ENCODE peak calls at places on chromosomes 11 and 22, in ten cellular contexts. I is breast epithelium, C is foreskin fibroblast, U is GM23338, S is thoracic aorta, L is AG04450, B is astrocyte, M is neural progenitor cell, W is astrocyte of the cerebellum, F is mucosa of descending colon. N is an unnamed sample.

GRCh38 chr11:1852885-1853284 is at the start of gene LSP1:
- DNase-seq in I (no peak), C (no peak), U (no peak), S (no peak), L (no peak), B (no peak), M (no peak), W (no peak), F (peak), N (no peak)

GRCh38 chr11:36928621-36929020 is 330.6 kb upstream of the RAG2 start:
- DNase-seq in I (no peak), C (no peak), U (no peak), S (no peak), L (no peak), B (no peak), M (no peak), W (no peak), F (no peak), N (no peak)

GRCh38 chr22:49532831-49533802 is 294.6 kb downstream of the BRD1 start:
- DNase-seq in I (no peak), C (no peak), U (no peak), S (no peak), L (no peak), B (no peak), M (no peak), W (no peak), F (no peak), N (no peak)

GRCh38 chr11:2202900-2203439 is 31.4 kb upstream of the TH start:
- DNase-seq in I (peak), C (no peak), U (no peak), S (no peak), L (no peak), B (no peak), M (no peak), W (no peak), F (peak), N (no peak)

GRCh38 chr11:134610116-134610910 is 198.3 kb upstream of the B3GAT1 start:
- DNase-seq in I (no peak), C (no peak), U (no peak), S (no peak), L (no peak), B (no peak), M (no peak), W (no peak), F (no peak), N (no peak)

GRCh38 chr11:16771350-16772140 is 33.1 kb downstream of the C11orf58 start:
- DNase-seq in I (no peak), C (no peak), U (no peak), S (no peak), L (no peak), B (no peak), M (no peak), W (no peak), F (no peak), N (no peak)

GRCh38 chr11:22787055-22787454 is 42.5 kb downstream of the SVIP start:
- DNase-seq in I (no peak), C (no peak), U (no peak), S (no peak), L (no peak), B (no peak), M (no peak), W (no peak), F (no peak), N (no peak)

GRCh38 chr11:95230054-95231034 is 658 bp downstream of the SESN3 start:
- DNase-seq in I (peak), C (peak), U (peak), S (no peak), L (no peak), B (no peak), M (peak), W (no peak), F (peak), N (peak)

GRCh38 chr22:21807545-21807944 is 59.9 kb downstream of the MAPK1 start:
- DNase-seq in I (no peak), C (no peak), U (no peak), S (no peak), L (no peak), B (no peak), M (no peak), W (no peak), F (no peak), N (no peak)

GRCh38 chr11:9569588-9570164 is 3.8 kb upstream of the WEE1 start:
- DNase-seq in I (no peak), C (no peak), U (peak), S (no peak), L (no peak), B (no peak), M (no peak), W (no peak), F (no peak), N (no peak)

GRCh38 chr22:19430890-19431541 is 517 bp downstream of the HIRA start:
- DNase-seq in I (no peak), C (peak), U (peak), S (no peak), L (no peak), B (no peak), M (peak), W (no peak), F (peak), N (no peak)

GRCh38 chr11:46603704-46604308 is 10.0 kb upstream of the AMBRA1 start:
- DNase-seq in I (no peak), C (no peak), U (no peak), S (no peak), L (no peak), B (no peak), M (no peak), W (no peak), F (no peak), N (no peak)

GRCh38 chr11:46039990-46040389 is 81.3 kb downstream of the PHF21A start:
- DNase-seq in I (no peak), C (peak), U (no peak), S (no peak), L (no peak), B (peak), M (no peak), W (peak), F (no peak), N (no peak)

GRCh38 chr22:38038890-38039812 is 18.1 kb upstream of the PICK1 start:
- DNase-seq in I (no peak), C (no peak), U (no peak), S (no peak), L (no peak), B (no peak), M (no peak), W (no peak), F (no peak), N (no peak)
- H3K4me3 ChIP-seq in I (peak), C (no peak), U (no peak), S (peak), L (no peak), B (no peak), M (no peak), W (no peak), F (no peak), N (peak)

DNA sequence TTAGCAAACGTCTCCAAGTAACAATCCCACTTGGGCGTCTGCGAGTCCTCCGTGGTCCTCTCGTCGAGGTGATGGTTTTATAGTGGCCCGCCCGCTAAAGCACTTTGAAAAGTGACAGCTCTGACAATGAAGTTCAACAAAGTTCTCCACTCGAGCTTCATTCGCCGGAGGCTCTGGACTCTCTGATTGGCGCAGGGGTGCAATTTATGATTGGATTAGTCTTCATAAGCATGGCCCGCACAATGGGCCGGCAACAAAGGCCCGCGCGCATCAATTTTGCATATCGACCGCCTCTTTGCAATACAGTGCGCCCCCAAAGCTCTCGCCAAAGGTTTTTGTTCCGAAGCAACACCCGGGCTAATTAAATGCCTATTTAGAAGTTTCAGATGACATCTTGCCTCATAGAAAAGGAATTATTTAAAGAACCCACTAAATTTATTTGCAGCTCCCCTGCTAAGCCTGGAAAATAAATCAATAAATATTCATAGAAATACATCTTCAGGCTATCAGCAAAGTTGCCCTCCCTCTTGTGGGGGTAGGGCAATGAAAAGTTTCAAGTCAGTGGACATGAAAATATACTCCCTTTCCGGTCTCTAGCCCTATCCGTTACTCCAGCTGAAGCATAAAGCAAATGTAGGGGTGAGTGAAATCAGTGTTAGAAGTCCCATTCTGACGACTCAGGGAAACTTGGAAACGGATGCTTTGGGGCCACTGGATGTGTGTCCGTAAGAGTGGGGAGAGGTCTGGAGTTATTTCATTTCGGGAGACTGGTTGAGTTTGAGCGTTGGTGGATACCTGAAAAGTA is at the start of gene DBX1:
- DNase-seq in I (no peak), C (no peak), U (peak), S (no peak), L (no peak), B (no peak), M (peak), W (no peak), F (no peak), N (no peak)
- H3K4me3 ChIP-seq in I (no peak), C (no peak), U (peak), S (no peak), L (no peak), B (no peak), M (peak), W (no peak), F (no peak), N (no peak)

GRCh38 chr11:121497176-121497995 is 44.6 kb upstream of the SORL1-AS1 start:
- DNase-seq in I (no peak), C (no peak), U (peak), S (no peak), L (no peak), B (no peak), M (peak), W (no peak), F (no peak), N (no peak)
- H3K4me3 ChIP-seq in I (no peak), C (no peak), U (no peak), S (no peak), L (no peak), B (no peak), M (peak), W (no peak), F (no peak), N (no peak)

DNA sequence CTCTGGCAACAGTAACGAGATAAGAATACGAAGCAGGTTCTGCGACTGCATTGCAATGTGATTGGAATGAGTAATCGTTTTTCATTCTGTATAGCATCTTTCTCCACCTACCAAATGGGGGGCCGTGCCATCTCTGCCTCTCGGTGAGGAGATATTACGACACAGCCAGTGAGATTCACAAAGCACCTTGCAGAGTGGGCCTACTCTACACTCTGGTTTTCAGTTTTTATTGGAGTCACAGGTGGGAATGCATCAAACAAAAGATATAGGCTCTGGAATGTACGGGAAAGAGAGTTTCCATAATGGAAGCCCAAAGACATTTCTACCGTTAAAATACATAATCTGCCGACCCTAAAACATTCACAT is 475 bp upstream of the RTN3 start:
- DNase-seq in I (no peak), C (no peak), U (peak), S (no peak), L (no peak), B (no peak), M (no peak), W (no peak), F (no peak), N (no peak)
- H3K4me3 ChIP-seq in I (peak), C (peak), U (peak), S (peak), L (peak), B (peak), M (peak), W (peak), F (no peak), N (peak)

GRCh38 chr11:47765086-47765485 is 2.1 kb downstream of the FNBP4 start:
- DNase-seq in I (no peak), C (no peak), U (no peak), S (no peak), L (no peak), B (peak), M (no peak), W (no peak), F (no peak), N (no peak)
- H3K4me3 ChIP-seq in I (peak), C (peak), U (peak), S (peak), L (peak), B (peak), M (peak), W (peak), F (no peak), N (no peak)

GRCh38 chr11:123211981-123212380 is 16.9 kb upstream of the CLMP start:
- DNase-seq in I (no peak), C (no peak), U (peak), S (no peak), L (no peak), B (no peak), M (no peak), W (no peak), F (no peak), N (no peak)
- H3K4me3 ChIP-seq in I (no peak), C (no peak), U (no peak), S (no peak), L (no peak), B (no peak), M (no peak), W (no peak), F (no peak), N (no peak)

DNA sequence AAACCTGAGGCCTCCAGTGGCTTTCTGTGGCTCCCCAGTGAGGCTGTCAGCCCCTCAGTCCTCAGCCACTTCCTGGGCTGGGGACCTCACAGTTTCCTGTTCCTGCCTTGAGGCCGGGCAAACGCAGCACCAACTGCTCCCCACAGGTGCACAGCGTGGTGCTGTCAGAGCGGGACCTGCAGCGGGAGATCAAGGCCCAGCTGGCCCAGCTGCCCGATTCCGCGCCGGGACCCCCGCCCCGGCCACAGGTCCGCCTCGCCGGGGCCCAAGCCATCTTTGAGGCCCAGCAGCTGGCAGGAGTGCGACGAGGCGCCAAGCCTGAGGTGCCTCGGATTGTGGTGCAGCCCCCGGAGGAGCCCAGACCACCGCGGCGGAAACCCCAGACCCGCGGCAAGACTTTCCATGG is 5.4 kb downstream of the TBC1D10C start:
- DNase-seq in I (no peak), C (no peak), U (no peak), S (no peak), L (no peak), B (no peak), M (no peak), W (no peak), F (peak), N (no peak)
- H3K4me3 ChIP-seq in I (no peak), C (no peak), U (no peak), S (no peak), L (no peak), B (no peak), M (no peak), W (no peak), F (no peak), N (no peak)

DNA sequence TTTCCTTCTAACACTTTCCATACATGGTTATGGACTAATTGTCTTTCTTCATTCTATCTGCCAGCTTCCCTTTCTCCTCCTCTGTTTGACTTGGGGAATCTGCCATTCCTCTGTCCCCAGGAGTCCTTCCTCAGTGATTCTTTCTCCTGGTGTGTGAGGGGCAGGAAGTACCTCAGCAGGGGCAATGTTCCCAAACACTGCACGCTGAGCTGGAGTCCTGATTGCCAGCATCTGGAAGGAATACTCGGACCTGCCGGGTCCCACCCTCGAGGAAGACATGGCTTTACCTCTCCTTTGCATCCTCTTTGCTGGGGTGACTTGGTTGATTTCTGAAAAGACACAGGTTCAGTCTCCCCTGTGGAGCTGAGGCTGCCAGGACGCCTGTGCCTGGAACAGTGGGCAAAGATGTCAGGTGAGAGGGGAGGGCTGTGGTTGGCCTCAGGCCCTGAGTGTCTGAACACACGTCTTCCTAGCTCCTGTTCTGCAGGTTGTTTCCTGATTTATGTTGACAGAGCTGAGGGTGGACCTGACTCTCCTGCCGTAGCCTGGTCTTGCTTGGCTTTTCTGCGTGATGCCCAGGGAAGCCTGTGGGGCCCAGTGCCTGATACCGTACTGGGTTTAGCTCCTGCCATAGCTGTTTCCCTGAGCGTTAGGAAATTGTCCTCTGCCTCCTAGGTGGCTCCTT is 4.3 kb downstream of the COX8A start:
- DNase-seq in I (no peak), C (no peak), U (peak), S (no peak), L (no peak), B (no peak), M (no peak), W (no peak), F (no peak), N (no peak)
- H3K4me3 ChIP-seq in I (no peak), C (no peak), U (peak), S (no peak), L (no peak), B (no peak), M (no peak), W (no peak), F (no peak), N (no peak)

GRCh38 chr11:78189851-78190250 is 1.1 kb downstream of the USP35 start:
- DNase-seq in I (peak), C (no peak), U (no peak), S (no peak), L (no peak), B (no peak), M (no peak), W (no peak), F (peak), N (no peak)

GRCh38 chr11:78192223-78192719 is 3.6 kb downstream of the USP35 start:
- DNase-seq in I (peak), C (no peak), U (no peak), S (no peak), L (no peak), B (no peak), M (no peak), W (no peak), F (peak), N (no peak)

GRCh38 chr11:78190871-78191538 is 2.3 kb downstream of the USP35 start:
- DNase-seq in I (peak), C (no peak), U (no peak), S (no peak), L (no peak), B (no peak), M (no peak), W (no peak), F (peak), N (no peak)

GRCh38 chr11:78188809-78189724 is at the start of gene USP35:
- DNase-seq in I (peak), C (no peak), U (peak), S (no peak), L (no peak), B (no peak), M (no peak), W (no peak), F (peak), N (no peak)

GRCh38 chr11:78190374-78190773 is 1.7 kb downstream of the USP35 start:
- DNase-seq in I (peak), C (no peak), U (no peak), S (no peak), L (no peak), B (no peak), M (no peak), W (no peak), F (peak), N (no peak)
- H3K4me3 ChIP-seq in I (no peak), C (peak), U (no peak), S (peak), L (peak), B (peak), M (no peak), W (no peak), F (no peak), N (peak)

N was measured in dorsolateral prefrontal cortex.